ENCODE peak calls at places on chromosomes 6 and 20, in six cellular contexts. One of them, this sample, is unnamed.

GRCh38 chr6:168272379-168273011 is 47.1 kb downstream of the DACT2 start:
- DNase-seq in cardiac fibroblast: no peak
- DNase-seq in uterus: no peak
- DNase-seq in NCI-H2081: no peak
- DNase-seq in activated CD4-positive, alpha-beta T cell treated with anti-CD3 and anti-CD28 coated beads, Interleukin-2, amount 10 ng/mL, durations not matched to agents 7 days and 5 days: no peak
- DNase-seq in AML-193: no peak
- DNase-seq in this sample: no peak

GRCh38 chr20:48051810-48052491 is 266.7 kb upstream of the SULF2 start:
- DNase-seq in cardiac fibroblast: peak
- DNase-seq in uterus: peak
- DNase-seq in NCI-H2081: peak
- DNase-seq in activated CD4-positive, alpha-beta T cell treated with anti-CD3 and anti-CD28 coated beads, Interleukin-2, amount 10 ng/mL, durations not matched to agents 7 days and 5 days: no peak
- DNase-seq in AML-193: no peak
- DNase-seq in this sample: no peak

GRCh38 chr20:4169360-4170214 is 154.2 kb upstream of the RNF24 start:
- DNase-seq in cardiac fibroblast: no peak
- DNase-seq in uterus: no peak
- DNase-seq in NCI-H2081: no peak
- DNase-seq in activated CD4-positive, alpha-beta T cell treated with anti-CD3 and anti-CD28 coated beads, Interleukin-2, amount 10 ng/mL, durations not matched to agents 7 days and 5 days: no peak
- DNase-seq in AML-193: no peak
- DNase-seq in this sample: no peak

GRCh38 chr20:52256465-52256864 is 64.9 kb upstream of the ZFP64 start:
- DNase-seq in cardiac fibroblast: no peak
- DNase-seq in uterus: no peak
- DNase-seq in NCI-H2081: no peak
- DNase-seq in activated CD4-positive, alpha-beta T cell treated with anti-CD3 and anti-CD28 coated beads, Interleukin-2, amount 10 ng/mL, durations not matched to agents 7 days and 5 days: no peak
- DNase-seq in AML-193: no peak
- DNase-seq in this sample: no peak

GRCh38 chr6:33740204-33740608 is 6.5 kb downstream of the IP6K3 start:
- DNase-seq in cardiac fibroblast: no peak
- DNase-seq in uterus: no peak
- DNase-seq in NCI-H2081: no peak
- DNase-seq in activated CD4-positive, alpha-beta T cell treated with anti-CD3 and anti-CD28 coated beads, Interleukin-2, amount 10 ng/mL, durations not matched to agents 7 days and 5 days: no peak
- DNase-seq in AML-193: peak
- DNase-seq in this sample: no peak

GRCh38 chr6:37862992-37863391 is 43.5 kb downstream of the ZFAND3 start:
- DNase-seq in cardiac fibroblast: peak
- DNase-seq in uterus: no peak
- DNase-seq in NCI-H2081: no peak
- DNase-seq in activated CD4-positive, alpha-beta T cell treated with anti-CD3 and anti-CD28 coated beads, Interleukin-2, amount 10 ng/mL, durations not matched to agents 7 days and 5 days: no peak
- DNase-seq in AML-193: no peak
- DNase-seq in this sample: no peak

GRCh38 chr6:79134699-79135474 is 56.8 kb upstream of the PHIP start:
- DNase-seq in cardiac fibroblast: no peak
- DNase-seq in uterus: no peak
- DNase-seq in NCI-H2081: peak
- DNase-seq in activated CD4-positive, alpha-beta T cell treated with anti-CD3 and anti-CD28 coated beads, Interleukin-2, amount 10 ng/mL, durations not matched to agents 7 days and 5 days: no peak
- DNase-seq in AML-193: no peak
- DNase-seq in this sample: no peak

GRCh38 chr6:170360476-170360875 is 53.9 kb downstream of the FAM120B start:
- DNase-seq in cardiac fibroblast: peak
- DNase-seq in uterus: no peak
- DNase-seq in NCI-H2081: no peak
- DNase-seq in activated CD4-positive, alpha-beta T cell treated with anti-CD3 and anti-CD28 coated beads, Interleukin-2, amount 10 ng/mL, durations not matched to agents 7 days and 5 days: no peak
- DNase-seq in AML-193: no peak
- DNase-seq in this sample: no peak

GRCh38 chr6:154591220-154591619 is 80.7 kb upstream of the CNKSR3 start:
- DNase-seq in cardiac fibroblast: no peak
- DNase-seq in uterus: no peak
- DNase-seq in NCI-H2081: no peak
- DNase-seq in activated CD4-positive, alpha-beta T cell treated with anti-CD3 and anti-CD28 coated beads, Interleukin-2, amount 10 ng/mL, durations not matched to agents 7 days and 5 days: no peak
- DNase-seq in AML-193: no peak
- DNase-seq in this sample: no peak

GRCh38 chr6:116405147-116405546 is 34.4 kb downstream of the DSE start:
- DNase-seq in cardiac fibroblast: peak
- DNase-seq in uterus: peak
- DNase-seq in NCI-H2081: no peak
- DNase-seq in activated CD4-positive, alpha-beta T cell treated with anti-CD3 and anti-CD28 coated beads, Interleukin-2, amount 10 ng/mL, durations not matched to agents 7 days and 5 days: no peak
- DNase-seq in AML-193: no peak
- DNase-seq in this sample: no peak

GRCh38 chr20:38674178-38675133 is 49.8 kb upstream of the SLC32A1 start:
- DNase-seq in cardiac fibroblast: peak
- DNase-seq in uterus: no peak
- DNase-seq in NCI-H2081: peak
- DNase-seq in activated CD4-positive, alpha-beta T cell treated with anti-CD3 and anti-CD28 coated beads, Interleukin-2, amount 10 ng/mL, durations not matched to agents 7 days and 5 days: peak
- DNase-seq in AML-193: no peak
- DNase-seq in this sample: no peak

GRCh38 chr20:24764825-24765224 is 184.2 kb upstream of the CST7 start:
- DNase-seq in cardiac fibroblast: no peak
- DNase-seq in uterus: no peak
- DNase-seq in NCI-H2081: no peak
- DNase-seq in activated CD4-positive, alpha-beta T cell treated with anti-CD3 and anti-CD28 coated beads, Interleukin-2, amount 10 ng/mL, durations not matched to agents 7 days and 5 days: peak
- DNase-seq in AML-193: no peak
- DNase-seq in this sample: no peak

GRCh38 chr6:170045981-170046667 is 244.8 kb downstream of the DLL1 start:
- DNase-seq in cardiac fibroblast: no peak
- DNase-seq in uterus: no peak
- DNase-seq in NCI-H2081: no peak
- DNase-seq in activated CD4-positive, alpha-beta T cell treated with anti-CD3 and anti-CD28 coated beads, Interleukin-2, amount 10 ng/mL, durations not matched to agents 7 days and 5 days: no peak
- DNase-seq in AML-193: no peak
- DNase-seq in this sample: no peak

GRCh38 chr6:119312875-119313338 is 36.7 kb downstream of the MAN1A1 start:
- DNase-seq in cardiac fibroblast: no peak
- DNase-seq in uterus: no peak
- DNase-seq in NCI-H2081: no peak
- DNase-seq in activated CD4-positive, alpha-beta T cell treated with anti-CD3 and anti-CD28 coated beads, Interleukin-2, amount 10 ng/mL, durations not matched to agents 7 days and 5 days: peak
- DNase-seq in AML-193: peak
- DNase-seq in this sample: no peak

GRCh38 chr6:135642912-135643311 is 145.4 kb upstream of the AHI1 start:
- DNase-seq in cardiac fibroblast: no peak
- DNase-seq in uterus: no peak
- DNase-seq in NCI-H2081: no peak
- DNase-seq in activated CD4-positive, alpha-beta T cell treated with anti-CD3 and anti-CD28 coated beads, Interleukin-2, amount 10 ng/mL, durations not matched to agents 7 days and 5 days: no peak
- DNase-seq in AML-193: no peak
- DNase-seq in this sample: no peak

GRCh38 chr6:138219398-138219797 is 1.1 kb upstream of the PBOV1 start:
- DNase-seq in cardiac fibroblast: no peak
- DNase-seq in uterus: no peak
- DNase-seq in NCI-H2081: no peak
- DNase-seq in activated CD4-positive, alpha-beta T cell treated with anti-CD3 and anti-CD28 coated beads, Interleukin-2, amount 10 ng/mL, durations not matched to agents 7 days and 5 days: no peak
- DNase-seq in AML-193: no peak
- DNase-seq in this sample: no peak

GRCh38 chr6:122075084-122075760 is 324.2 kb upstream of the HSF2 start:
- DNase-seq in cardiac fibroblast: no peak
- DNase-seq in uterus: no peak
- DNase-seq in NCI-H2081: no peak
- DNase-seq in activated CD4-positive, alpha-beta T cell treated with anti-CD3 and anti-CD28 coated beads, Interleukin-2, amount 10 ng/mL, durations not matched to agents 7 days and 5 days: no peak
- DNase-seq in AML-193: no peak
- DNase-seq in this sample: no peak

GRCh38 chr20:44649976-44650375 is 1.5 kb downstream of the ADA start:
- DNase-seq in cardiac fibroblast: no peak
- DNase-seq in uterus: no peak
- DNase-seq in NCI-H2081: no peak
- DNase-seq in activated CD4-positive, alpha-beta T cell treated with anti-CD3 and anti-CD28 coated beads, Interleukin-2, amount 10 ng/mL, durations not matched to agents 7 days and 5 days: no peak
- DNase-seq in AML-193: no peak
- DNase-seq in this sample: no peak

GRCh38 chr6:36546664-36546957 is 668 bp downstream of the STK38 start:
- DNase-seq in cardiac fibroblast: no peak
- DNase-seq in uterus: no peak
- DNase-seq in NCI-H2081: no peak
- DNase-seq in activated CD4-positive, alpha-beta T cell treated with anti-CD3 and anti-CD28 coated beads, Interleukin-2, amount 10 ng/mL, durations not matched to agents 7 days and 5 days: no peak
- DNase-seq in AML-193: no peak
- DNase-seq in this sample: no peak

GRCh38 chr20:1130849-1131248 is 12.4 kb downstream of the PSMF1 start:
- DNase-seq in cardiac fibroblast: no peak
- DNase-seq in uterus: no peak
- DNase-seq in NCI-H2081: no peak
- DNase-seq in activated CD4-positive, alpha-beta T cell treated with anti-CD3 and anti-CD28 coated beads, Interleukin-2, amount 10 ng/mL, durations not matched to agents 7 days and 5 days: no peak
- DNase-seq in AML-193: no peak
- DNase-seq in this sample: no peak

GRCh38 chr6:157621401-157621800 is 201.6 kb upstream of the SNX9 start:
- DNase-seq in cardiac fibroblast: no peak
- DNase-seq in uterus: no peak
- DNase-seq in NCI-H2081: no peak
- DNase-seq in activated CD4-positive, alpha-beta T cell treated with anti-CD3 and anti-CD28 coated beads, Interleukin-2, amount 10 ng/mL, durations not matched to agents 7 days and 5 days: no peak
- DNase-seq in AML-193: no peak
- DNase-seq in this sample: no peak

GRCh38 chr6:130969807-130970491 is 93.1 kb downstream of the EPB41L2 start:
- DNase-seq in cardiac fibroblast: peak
- DNase-seq in uterus: peak
- DNase-seq in NCI-H2081: no peak
- DNase-seq in activated CD4-positive, alpha-beta T cell treated with anti-CD3 and anti-CD28 coated beads, Interleukin-2, amount 10 ng/mL, durations not matched to agents 7 days and 5 days: no peak
- DNase-seq in AML-193: no peak
- DNase-seq in this sample: no peak

GRCh38 chr20:39271205-39271604 is 309.1 kb downstream of the DHX35 start:
- DNase-seq in cardiac fibroblast: no peak
- DNase-seq in uterus: no peak
- DNase-seq in NCI-H2081: no peak
- DNase-seq in activated CD4-positive, alpha-beta T cell treated with anti-CD3 and anti-CD28 coated beads, Interleukin-2, amount 10 ng/mL, durations not matched to agents 7 days and 5 days: no peak
- DNase-seq in AML-193: no peak
- DNase-seq in this sample: no peak

GRCh38 chr6:52027699-52028098 is 59.7 kb downstream of the PKHD1 start:
- DNase-seq in cardiac fibroblast: no peak
- DNase-seq in uterus: no peak
- DNase-seq in NCI-H2081: no peak
- DNase-seq in activated CD4-positive, alpha-beta T cell treated with anti-CD3 and anti-CD28 coated beads, Interleukin-2, amount 10 ng/mL, durations not matched to agents 7 days and 5 days: no peak
- DNase-seq in AML-193: no peak
- DNase-seq in this sample: no peak

GRCh38 chr20:63834545-63834880 is 3.4 kb upstream of the ZBTB46 start:
- DNase-seq in cardiac fibroblast: no peak
- DNase-seq in uterus: no peak
- DNase-seq in NCI-H2081: no peak
- DNase-seq in activated CD4-positive, alpha-beta T cell treated with anti-CD3 and anti-CD28 coated beads, Interleukin-2, amount 10 ng/mL, durations not matched to agents 7 days and 5 days: no peak
- DNase-seq in AML-193: no peak
- DNase-seq in this sample: no peak

GRCh38 chr20:46130534-46130933 is 12.4 kb downstream of the CD40 start:
- DNase-seq in cardiac fibroblast: no peak
- DNase-seq in uterus: no peak
- DNase-seq in NCI-H2081: no peak
- DNase-seq in activated CD4-positive, alpha-beta T cell treated with anti-CD3 and anti-CD28 coated beads, Interleukin-2, amount 10 ng/mL, durations not matched to agents 7 days and 5 days: no peak
- DNase-seq in AML-193: no peak
- DNase-seq in this sample: peak

GRCh38 chr20:33191955-33192354 is 24.0 kb downstream of the BPIFA2 start:
- DNase-seq in cardiac fibroblast: no peak
- DNase-seq in uterus: no peak
- DNase-seq in NCI-H2081: no peak
- DNase-seq in activated CD4-positive, alpha-beta T cell treated with anti-CD3 and anti-CD28 coated beads, Interleukin-2, amount 10 ng/mL, durations not matched to agents 7 days and 5 days: no peak
- DNase-seq in AML-193: no peak
- DNase-seq in this sample: no peak

GRCh38 chr6:140043762-140044378 is 669.4 kb upstream of the CITED2 start:
- DNase-seq in cardiac fibroblast: peak
- DNase-seq in uterus: no peak
- DNase-seq in NCI-H2081: no peak
- DNase-seq in activated CD4-positive, alpha-beta T cell treated with anti-CD3 and anti-CD28 coated beads, Interleukin-2, amount 10 ng/mL, durations not matched to agents 7 days and 5 days: no peak
- DNase-seq in AML-193: peak
- DNase-seq in this sample: no peak

GRCh38 chr6:148776321-148776966 is 29.6 kb downstream of the UST start:
- DNase-seq in cardiac fibroblast: peak
- DNase-seq in uterus: no peak
- DNase-seq in NCI-H2081: no peak
- DNase-seq in activated CD4-positive, alpha-beta T cell treated with anti-CD3 and anti-CD28 coated beads, Interleukin-2, amount 10 ng/mL, durations not matched to agents 7 days and 5 days: no peak
- DNase-seq in AML-193: no peak
- DNase-seq in this sample: no peak

GRCh38 chr20:63188641-63189321 is 27.1 kb downstream of the YTHDF1 start:
- DNase-seq in cardiac fibroblast: no peak
- DNase-seq in uterus: no peak
- DNase-seq in NCI-H2081: no peak
- DNase-seq in activated CD4-positive, alpha-beta T cell treated with anti-CD3 and anti-CD28 coated beads, Interleukin-2, amount 10 ng/mL, durations not matched to agents 7 days and 5 days: no peak
- DNase-seq in AML-193: no peak
- DNase-seq in this sample: no peak

GRCh38 chr6:31462964-31463940 is 34.7 kb upstream of the MICB start:
- DNase-seq in cardiac fibroblast: peak
- DNase-seq in uterus: peak
- DNase-seq in NCI-H2081: peak
- DNase-seq in activated CD4-positive, alpha-beta T cell treated with anti-CD3 and anti-CD28 coated beads, Interleukin-2, amount 10 ng/mL, durations not matched to agents 7 days and 5 days: peak
- DNase-seq in AML-193: peak
- DNase-seq in this sample: no peak

GRCh38 chr6:88813045-88813444 is 150.4 kb downstream of the RNGTT start:
- DNase-seq in cardiac fibroblast: no peak
- DNase-seq in uterus: no peak
- DNase-seq in NCI-H2081: peak
- DNase-seq in activated CD4-positive, alpha-beta T cell treated with anti-CD3 and anti-CD28 coated beads, Interleukin-2, amount 10 ng/mL, durations not matched to agents 7 days and 5 days: no peak
- DNase-seq in AML-193: no peak
- DNase-seq in this sample: no peak

This sample was measured in NCI-H1694 treated with DMSO at 0.1 percent for 48 hours.